ENCODE peak calls at places on chromosome 13, in nine cellular contexts. C is thoracic aorta; S is GDM1; F is stimulated activated CD8-positive, alpha-beta memory T cell treated with anti-CD3 and anti-CD28 coated beads, Interleukin-7, amount 100 ng/mL, for 1 hour; O is pons; D is activated naive CD4-positive, alpha-beta T cell treated with anti-CD3 and anti-CD28 coated beads, Interleukin-2, amount 10 ng/mL, durations not matched to agents 7 days and 5 days; G is lung microvascular endothelial cell; Q is nephron progenitor cell; V is natural killer cell. I is an unnamed sample.

GRCh38 chr13:22757530-22758120 is 423.2 kb upstream of the SGCG start:
- DNase-seq in C (no peak), S (no peak), F (no peak), O (peak), D (no peak), G (peak), Q (no peak), V (no peak), I (peak)

GRCh38 chr13:99988469-99989375 is 7.1 kb downstream of the ZIC2 start:
- DNase-seq in C (no peak), S (no peak), F (no peak), O (no peak), D (no peak), G (no peak), Q (peak), V (no peak), I (no peak)

GRCh38 chr13:41763772-41764171 is 197.1 kb downstream of the VWA8 start:
- DNase-seq in C (no peak), S (no peak), F (no peak), O (no peak), D (no peak), G (no peak), Q (no peak), V (no peak), I (no peak)

GRCh38 chr13:43787998-43788397 is 1.2 kb upstream of the ENOX1 start:
- DNase-seq in C (no peak), S (no peak), F (no peak), O (peak), D (no peak), G (peak), Q (no peak), V (no peak), I (peak)

GRCh38 chr13:89514534-89515312 is 1832.8 kb upstream of the MIR17HG start:
- DNase-seq in C (no peak), S (no peak), F (no peak), O (no peak), D (no peak), G (peak), Q (no peak), V (no peak), I (peak)

GRCh38 chr13:112972867-112973576 is 4.0 kb downstream of the MCF2L start:
- DNase-seq in C (no peak), S (no peak), F (no peak), O (no peak), D (no peak), G (no peak), Q (no peak), V (no peak), I (peak)

GRCh38 chr13:114000151-114001040 is 26.5 kb upstream of the C13orf46 start:
- DNase-seq in C (no peak), S (no peak), F (no peak), O (no peak), D (no peak), G (no peak), Q (no peak), V (no peak), I (no peak)

GRCh38 chr13:97226788-97227627 is 4.9 kb downstream of the MBNL2 start:
- DNase-seq in C (no peak), S (peak), F (no peak), O (peak), D (peak), G (peak), Q (no peak), V (no peak), I (no peak)

GRCh38 chr13:91357613-91358383 is 10.3 kb downstream of the MIR17HG start:
- DNase-seq in C (no peak), S (no peak), F (no peak), O (no peak), D (no peak), G (no peak), Q (no peak), V (no peak), I (no peak)

GRCh38 chr13:44523176-44524017 is 52.7 kb downstream of the TSC22D1 start:
- DNase-seq in C (no peak), S (no peak), F (no peak), O (peak), D (no peak), G (peak), Q (no peak), V (no peak), I (no peak)

GRCh38 chr13:77476456-77476855 is 59.0 kb upstream of the SCEL start:
- DNase-seq in C (no peak), S (no peak), F (no peak), O (no peak), D (no peak), G (no peak), Q (no peak), V (no peak), I (no peak)

GRCh38 chr13:64937302-64937701 is 2292.8 kb downstream of the PCDH9 start:
- DNase-seq in C (no peak), S (no peak), F (no peak), O (no peak), D (no peak), G (no peak), Q (no peak), V (no peak), I (no peak)

GRCh38 chr13:60066206-60066605 is 97.5 kb downstream of the DIAPH3 start:
- DNase-seq in C (no peak), S (no peak), F (no peak), O (no peak), D (no peak), G (no peak), Q (no peak), V (no peak), I (no peak)

GRCh38 chr13:47437411-47437810 is 540.6 kb upstream of the HTR2A start:
- DNase-seq in C (no peak), S (no peak), F (no peak), O (no peak), D (no peak), G (no peak), Q (no peak), V (no peak), I (no peak)

GRCh38 chr13:113862766-113863510 is 938 bp downstream of the GAS6 start:
- DNase-seq in C (no peak), S (no peak), F (no peak), O (peak), D (peak), G (peak), Q (peak), V (peak), I (no peak)

GRCh38 chr13:35771898-35772297 is 295.4 kb upstream of the MAB21L1 start:
- DNase-seq in C (no peak), S (no peak), F (no peak), O (no peak), D (no peak), G (peak), Q (no peak), V (no peak), I (no peak)

GRCh38 chr13:77907653-77908341 is 10.8 kb downstream of the EDNRB start:
- DNase-seq in C (no peak), S (no peak), F (no peak), O (no peak), D (no peak), G (peak), Q (no peak), V (no peak), I (no peak)

GRCh38 chr13:45413826-45414312 is 4.3 kb downstream of the SLC25A30 start:
- DNase-seq in C (no peak), S (no peak), F (no peak), O (no peak), D (no peak), G (no peak), Q (no peak), V (no peak), I (no peak)

GRCh38 chr13:88919970-88920628 is 1248.9 kb downstream of the SLITRK5 start:
- DNase-seq in C (no peak), S (peak), F (no peak), O (no peak), D (peak), G (no peak), Q (no peak), V (no peak), I (no peak)

GRCh38 chr13:110774051-110774450 is 60.6 kb downstream of the ING1 start:
- DNase-seq in C (no peak), S (no peak), F (no peak), O (no peak), D (no peak), G (no peak), Q (no peak), V (no peak), I (no peak)

GRCh38 chr13:102295316-102296048 is 106.4 kb downstream of the FGF14 start:
- DNase-seq in C (no peak), S (no peak), F (no peak), O (no peak), D (no peak), G (no peak), Q (no peak), V (no peak), I (no peak)

GRCh38 chr13:79645569-79645968 is 164.6 kb downstream of the NDFIP2 start:
- DNase-seq in C (no peak), S (no peak), F (no peak), O (no peak), D (no peak), G (no peak), Q (no peak), V (no peak), I (peak)

GRCh38 chr13:75151081-75151643 is 330.8 kb downstream of the TBC1D4 start:
- DNase-seq in C (no peak), S (no peak), F (no peak), O (no peak), D (no peak), G (no peak), Q (no peak), V (no peak), I (no peak)

GRCh38 chr13:62887046-62887445 is 1471.4 kb upstream of the PCDH20 start:
- DNase-seq in C (no peak), S (no peak), F (no peak), O (no peak), D (no peak), G (no peak), Q (no peak), V (no peak), I (no peak)

GRCh38 chr13:75869981-75870380 is 233.9 kb downstream of the LMO7 start:
- DNase-seq in C (no peak), S (no peak), F (no peak), O (no peak), D (peak), G (no peak), Q (no peak), V (no peak), I (no peak)

GRCh38 chr13:107450426-107450825 is 764.9 kb downstream of the LIG4 start:
- DNase-seq in C (no peak), S (no peak), F (no peak), O (no peak), D (no peak), G (peak), Q (no peak), V (no peak), I (no peak)

GRCh38 chr13:96779691-96780090 is 214.6 kb downstream of the OXGR1 start:
- DNase-seq in C (no peak), S (no peak), F (no peak), O (no peak), D (no peak), G (no peak), Q (no peak), V (no peak), I (no peak)

GRCh38 chr13:27481766-27482165 is 31.4 kb upstream of the MTIF3 start:
- DNase-seq in C (no peak), S (peak), F (no peak), O (no peak), D (peak), G (peak), Q (peak), V (no peak), I (peak)

GRCh38 chr13:51912091-51912490 is 50.3 kb downstream of the CCDC70 start:
- DNase-seq in C (no peak), S (no peak), F (no peak), O (peak), D (no peak), G (no peak), Q (no peak), V (no peak), I (peak)

GRCh38 chr13:73810647-73811046 is 323.6 kb downstream of the KLF12 start:
- DNase-seq in C (no peak), S (no peak), F (no peak), O (no peak), D (no peak), G (no peak), Q (no peak), V (no peak), I (no peak)

GRCh38 chr13:65540064-65540635 is 1690.0 kb downstream of the PCDH9 start:
- DNase-seq in C (no peak), S (no peak), F (no peak), O (no peak), D (no peak), G (no peak), Q (no peak), V (no peak), I (no peak)

GRCh38 chr13:50451609-50452008 is 391.9 kb downstream of the DLEU7 start:
- DNase-seq in C (no peak), S (no peak), F (no peak), O (no peak), D (no peak), G (no peak), Q (no peak), V (no peak), I (no peak)

GRCh38 chr13:34064456-34065205 is 246.7 kb downstream of the RFC3 start:
- DNase-seq in C (no peak), S (no peak), F (no peak), O (peak), D (no peak), G (no peak), Q (no peak), V (no peak), I (no peak)

GRCh38 chr13:72932250-72932649 is 126.6 kb upstream of the KLF5 start:
- DNase-seq in C (no peak), S (no peak), F (no peak), O (no peak), D (no peak), G (no peak), Q (no peak), V (no peak), I (no peak)

GRCh38 chr13:20206836-20207235 is 14.1 kb upstream of the GJB2 start:
- DNase-seq in C (no peak), S (no peak), F (no peak), O (no peak), D (no peak), G (no peak), Q (no peak), V (no peak), I (no peak)

GRCh38 chr13:77112961-77113360 is 86.0 kb upstream of the FBXL3 start:
- DNase-seq in C (no peak), S (no peak), F (no peak), O (no peak), D (no peak), G (no peak), Q (no peak), V (no peak), I (no peak)

GRCh38 chr13:42497798-42498197 is 76.2 kb upstream of the TNFSF11 start:
- DNase-seq in C (no peak), S (peak), F (no peak), O (no peak), D (no peak), G (peak), Q (no peak), V (no peak), I (no peak)

GRCh38 chr13:107866666-107867623 is 348.4 kb downstream of the LIG4 start:
- DNase-seq in C (no peak), S (no peak), F (no peak), O (peak), D (no peak), G (peak), Q (peak), V (no peak), I (peak)

GRCh38 chr13:108957369-108958012 is 328.1 kb downstream of the MYO16 start:
- DNase-seq in C (no peak), S (no peak), F (no peak), O (no peak), D (no peak), G (peak), Q (no peak), V (no peak), I (no peak)